ENCODE peak calls at places on chromosomes 5 and 9, in four cellular contexts. One of them, this sample, is unnamed. For H3K4me1, the result is how much of the 10 kb centered on the place peaks cover.

GRCh38 chr9:127065592-127065991 is 56.8 kb downstream of the ANGPTL2 start:
- DNase-seq in mucosa of descending colon: no peak
- DNase-seq in HCT116: no peak
- DNase-seq in left lung: no peak
- DNase-seq in this sample: no peak

GRCh38 chr9:104972242-104972866 is 44.4 kb upstream of the ABCA1 start:
- DNase-seq in mucosa of descending colon: no peak
- DNase-seq in HCT116: no peak
- DNase-seq in left lung: no peak
- DNase-seq in this sample: no peak

GRCh38 chr5:127567026-127567768 is 49.8 kb downstream of the PRRC1 start:
- DNase-seq in HCT116: no peak
- DNase-seq in mucosa of descending colon: no peak
- DNase-seq in left lung: no peak
- DNase-seq in this sample: no peak

GRCh38 chr9:129720865-129721545 is 31.8 kb downstream of the PTGES start:
- DNase-seq in left lung: no peak
- DNase-seq in HCT116: no peak
- DNase-seq in mucosa of descending colon: no peak
- DNase-seq in this sample: no peak

GRCh38 chr9:123657921-123658320 is 272.0 kb downstream of the DENND1A start:
- DNase-seq in mucosa of descending colon: no peak
- DNase-seq in left lung: no peak
- DNase-seq in HCT116: no peak
- DNase-seq in this sample: no peak

GRCh38 chr9:71806916-71807315 is 38.6 kb upstream of the CEMIP2 start:
- DNase-seq in mucosa of descending colon: peak
- DNase-seq in left lung: no peak
- DNase-seq in HCT116: peak
- DNase-seq in this sample: peak

GRCh38 chr5:98460536-98460935 is 312.9 kb upstream of the RGMB start:
- DNase-seq in HCT116: no peak
- DNase-seq in mucosa of descending colon: no peak
- DNase-seq in left lung: no peak
- DNase-seq in this sample: no peak

GRCh38 chr5:145510769-145511168 is 324.4 kb downstream of the PRELID2 start:
- DNase-seq in mucosa of descending colon: no peak
- DNase-seq in left lung: no peak
- DNase-seq in HCT116: no peak
- DNase-seq in this sample: no peak

GRCh38 chr5:128109138-128109537 is 25.6 kb downstream of the SLC12A2 start:
- DNase-seq in mucosa of descending colon: peak
- DNase-seq in HCT116: no peak
- DNase-seq in left lung: peak
- DNase-seq in this sample: no peak

GRCh38 chr5:142829821-142830220 is 59.6 kb downstream of the ARHGAP26 start:
- DNase-seq in left lung: no peak
- DNase-seq in HCT116: no peak
- DNase-seq in mucosa of descending colon: no peak
- DNase-seq in this sample: no peak

GRCh38 chr5:54024466-54024865 is 285.9 kb downstream of the ARL15 start:
- DNase-seq in mucosa of descending colon: no peak
- DNase-seq in left lung: no peak
- DNase-seq in HCT116: no peak
- DNase-seq in this sample: no peak

GRCh38 chr5:54676466-54676865 is 158.9 kb downstream of the SNX18 start:
- DNase-seq in left lung: no peak
- DNase-seq in HCT116: no peak
- DNase-seq in mucosa of descending colon: no peak
- DNase-seq in this sample: no peak

GRCh38 chr9:72951520-72952393 is 1.1 kb downstream of the ALDH1A1 start:
- DNase-seq in left lung: no peak
- DNase-seq in mucosa of descending colon: peak
- DNase-seq in HCT116: no peak
- DNase-seq in this sample: no peak

GRCh38 chr5:119009131-119009530 is 20.8 kb upstream of the DTWD2 start:
- DNase-seq in HCT116: no peak
- DNase-seq in mucosa of descending colon: no peak
- DNase-seq in left lung: no peak
- DNase-seq in this sample: no peak

GRCh38 chr5:54753034-54753433 is 232.4 kb downstream of the ESM1 start:
- DNase-seq in left lung: no peak
- DNase-seq in HCT116: no peak
- DNase-seq in mucosa of descending colon: no peak
- DNase-seq in this sample: no peak

GRCh38 chr5:40733842-40734563 is 21.8 kb downstream of the TTC33 start:
- DNase-seq in left lung: no peak
- DNase-seq in mucosa of descending colon: peak
- DNase-seq in HCT116: no peak
- DNase-seq in this sample: no peak

GRCh38 chr5:135973323-135974018 is 18.7 kb upstream of the LECT2 start:
- DNase-seq in left lung: no peak
- DNase-seq in mucosa of descending colon: no peak
- DNase-seq in HCT116: no peak
- DNase-seq in this sample: no peak

GRCh38 chr5:98796197-98796972 is 22.9 kb downstream of the RGMB start:
- DNase-seq in HCT116: no peak
- DNase-seq in left lung: no peak
- DNase-seq in mucosa of descending colon: peak
- DNase-seq in this sample: peak

GRCh38 chr9:97565262-97565661 is 63.8 kb downstream of the TMOD1 start:
- DNase-seq in HCT116: no peak
- DNase-seq in left lung: no peak
- DNase-seq in mucosa of descending colon: no peak
- DNase-seq in this sample: no peak

GRCh38 chr9:35806101-35806500 is 6.0 kb downstream of the SPAG8 start:
- DNase-seq in left lung: no peak
- DNase-seq in mucosa of descending colon: no peak
- DNase-seq in HCT116: no peak
- DNase-seq in this sample: no peak

GRCh38 chr5:108481355-108481931 is 99.5 kb upstream of the FBXL17 start:
- DNase-seq in HCT116: peak
- DNase-seq in left lung: no peak
- DNase-seq in mucosa of descending colon: peak
- DNase-seq in this sample: no peak

GRCh38 chr5:43227655-43228054 is 35.6 kb downstream of the NIM1K start:
- DNase-seq in mucosa of descending colon: no peak
- DNase-seq in left lung: no peak
- DNase-seq in HCT116: peak
- DNase-seq in this sample: no peak

DNA sequence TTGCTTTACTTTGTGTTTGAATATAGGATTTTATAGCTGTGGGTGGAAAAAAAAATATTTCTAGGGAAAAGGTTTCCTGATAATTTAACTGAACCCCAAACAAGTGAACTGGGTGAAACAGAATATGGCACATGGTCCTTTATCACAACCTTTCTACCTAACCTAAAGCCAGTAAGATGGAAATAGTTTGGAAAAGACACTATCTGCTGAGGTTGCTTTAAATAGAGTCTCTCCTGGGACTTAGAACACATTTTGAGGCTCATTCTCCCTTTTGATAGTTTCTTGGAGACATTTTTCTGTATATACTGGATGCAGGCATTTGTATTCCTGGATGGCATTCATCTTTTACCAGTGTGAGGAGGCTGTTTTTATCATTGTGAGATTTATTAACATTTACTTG is 39.4 kb downstream of the BASP1 start:
- DNase-seq in left lung: no peak
- DNase-seq in mucosa of descending colon: no peak
- DNase-seq in HCT116: no peak
- DNase-seq in this sample: no peak
- H3K4me1 ChIP-seq in left lung: under half
- H3K4me1 ChIP-seq in mucosa of descending colon: under half
- H3K4me1 ChIP-seq in HCT116: under half
- H3K4me1 ChIP-seq in this sample: under half

DNA sequence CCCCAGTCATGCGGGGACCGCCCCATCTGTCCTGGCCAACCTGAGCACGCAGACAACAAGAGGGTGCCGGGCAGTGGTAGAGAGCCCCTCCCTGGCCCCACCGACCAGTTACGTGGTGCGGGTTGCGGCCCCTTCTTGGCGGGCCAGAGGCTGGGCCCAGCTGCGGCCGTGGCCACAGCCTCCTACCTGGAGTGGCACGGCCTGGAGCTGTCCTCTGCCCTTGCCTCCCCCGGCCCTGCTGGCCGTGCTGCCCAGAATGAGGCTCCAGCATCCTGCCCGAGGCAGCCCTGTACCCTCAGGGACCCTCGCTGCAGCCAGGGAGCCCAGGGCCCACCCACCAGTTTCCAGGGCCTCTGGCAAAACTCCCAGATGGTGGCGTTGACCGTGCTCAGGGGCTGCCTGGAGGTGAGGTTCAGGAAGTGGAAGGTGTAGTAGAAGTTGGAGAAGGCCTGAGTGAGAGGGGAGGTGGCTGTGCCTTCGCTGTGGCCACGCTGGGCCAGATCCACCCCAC is 5.7 kb downstream of the ENTPD8 start:
- DNase-seq in mucosa of descending colon: no peak
- DNase-seq in left lung: peak
- DNase-seq in HCT116: no peak
- DNase-seq in this sample: no peak
- TF ChIP-seq CTCF in mucosa of descending colon: no peak
- TF ChIP-seq CTCF in left lung: no peak
- TF ChIP-seq CTCF in HCT116: no peak
- TF ChIP-seq CTCF in this sample: no peak

GRCh38 chr5:76547242-76547890 is 75.8 kb downstream of the F2RL2 start:
- DNase-seq in HCT116: no peak
- DNase-seq in mucosa of descending colon: peak
- DNase-seq in left lung: no peak
- DNase-seq in this sample: no peak

GRCh38 chr5:76546497-76547102 is 76.6 kb downstream of the F2RL2 start:
- DNase-seq in HCT116: no peak
- DNase-seq in mucosa of descending colon: no peak
- DNase-seq in left lung: no peak
- DNase-seq in this sample: no peak

GRCh38 chr5:76545184-76545583 is 78.0 kb downstream of the F2RL2 start:
- DNase-seq in HCT116: no peak
- DNase-seq in left lung: no peak
- DNase-seq in mucosa of descending colon: no peak
- DNase-seq in this sample: no peak

GRCh38 chr5:76548525-76549229 is 74.5 kb downstream of the F2RL2 start:
- DNase-seq in mucosa of descending colon: peak
- DNase-seq in left lung: no peak
- DNase-seq in HCT116: no peak
- DNase-seq in this sample: no peak

GRCh38 chr5:76547891-76548524 is 75.2 kb downstream of the F2RL2 start:
- DNase-seq in left lung: no peak
- DNase-seq in HCT116: no peak
- DNase-seq in mucosa of descending colon: no peak
- DNase-seq in this sample: no peak
- H3K4me1 ChIP-seq in left lung: under half
- H3K4me1 ChIP-seq in HCT116: under half
- H3K4me1 ChIP-seq in mucosa of descending colon: under half
- H3K4me1 ChIP-seq in this sample: under half

GRCh38 chr5:69032009-69032408 is 61.8 kb upstream of the SLC30A5 start:
- DNase-seq in HCT116: no peak
- DNase-seq in left lung: no peak
- DNase-seq in mucosa of descending colon: no peak
- DNase-seq in this sample: no peak
- TF ChIP-seq CTCF in HCT116: peak
- TF ChIP-seq CTCF in left lung: no peak
- TF ChIP-seq CTCF in mucosa of descending colon: no peak
- TF ChIP-seq CTCF in this sample: no peak

GRCh38 chr9:136690841-136691261 is 3.6 kb upstream of the AGPAT2 start:
- DNase-seq in mucosa of descending colon: no peak
- DNase-seq in left lung: no peak
- DNase-seq in HCT116: no peak
- DNase-seq in this sample: peak
- H3K4me1 ChIP-seq in mucosa of descending colon: under half
- H3K4me1 ChIP-seq in left lung: under half
- H3K4me1 ChIP-seq in HCT116: half or more
- H3K4me1 ChIP-seq in this sample: under half

DNA sequence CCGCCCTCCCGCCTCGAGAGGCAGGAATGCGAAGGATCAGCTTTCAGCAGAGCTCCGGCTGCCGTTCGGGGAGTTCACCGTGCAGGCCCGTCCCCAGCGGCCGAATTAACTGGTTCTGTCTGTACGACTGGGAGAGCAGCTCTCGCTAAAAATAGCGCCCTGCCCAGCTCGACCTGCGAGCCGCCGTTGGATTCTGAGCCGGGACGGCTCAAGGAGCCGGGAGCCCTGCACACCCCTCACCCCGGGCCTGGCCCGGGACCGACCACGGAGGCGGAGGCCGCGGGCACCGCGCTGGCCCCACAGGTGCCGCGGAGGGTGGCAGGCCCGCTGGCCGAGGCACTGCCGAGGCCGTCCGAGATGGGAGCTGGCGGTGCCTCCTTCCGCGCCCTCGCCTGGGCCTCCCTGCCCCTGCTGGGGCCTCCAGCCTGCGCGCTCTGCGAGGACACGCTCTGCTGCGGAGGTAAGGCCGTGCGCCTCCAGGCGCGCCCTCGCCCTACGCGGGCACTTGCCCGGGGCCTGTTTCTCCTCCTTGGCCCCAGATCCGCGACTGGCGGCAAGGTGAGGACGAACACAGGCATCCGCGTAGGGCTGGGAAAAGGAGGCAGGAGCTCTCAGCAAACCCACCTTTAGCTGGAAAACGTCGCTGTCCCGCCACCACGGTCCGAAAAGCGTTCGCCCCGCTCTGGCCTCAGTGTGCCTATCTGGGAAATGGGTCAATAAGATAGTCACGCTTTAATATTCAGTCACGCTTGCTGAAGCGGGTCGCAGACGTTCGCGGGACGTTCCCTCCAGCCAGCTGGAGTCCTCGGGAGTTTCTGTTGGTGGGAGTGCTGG is 53.0 kb upstream of the DAB2IP start:
- DNase-seq in mucosa of descending colon: peak
- DNase-seq in left lung: peak
- DNase-seq in HCT116: peak
- DNase-seq in this sample: peak
- TF ChIP-seq CTCF in mucosa of descending colon: no peak
- TF ChIP-seq CTCF in left lung: no peak
- TF ChIP-seq CTCF in HCT116: peak
- TF ChIP-seq CTCF in this sample: no peak

GRCh38 chr9:19804431-19804830 is 15.6 kb upstream of the SLC24A2 start:
- DNase-seq in HCT116: no peak
- DNase-seq in mucosa of descending colon: no peak
- DNase-seq in left lung: no peak
- DNase-seq in this sample: no peak
- H3K4me1 ChIP-seq in HCT116: under half
- H3K4me1 ChIP-seq in mucosa of descending colon: under half
- H3K4me1 ChIP-seq in left lung: under half
- H3K4me1 ChIP-seq in this sample: under half

DNA sequence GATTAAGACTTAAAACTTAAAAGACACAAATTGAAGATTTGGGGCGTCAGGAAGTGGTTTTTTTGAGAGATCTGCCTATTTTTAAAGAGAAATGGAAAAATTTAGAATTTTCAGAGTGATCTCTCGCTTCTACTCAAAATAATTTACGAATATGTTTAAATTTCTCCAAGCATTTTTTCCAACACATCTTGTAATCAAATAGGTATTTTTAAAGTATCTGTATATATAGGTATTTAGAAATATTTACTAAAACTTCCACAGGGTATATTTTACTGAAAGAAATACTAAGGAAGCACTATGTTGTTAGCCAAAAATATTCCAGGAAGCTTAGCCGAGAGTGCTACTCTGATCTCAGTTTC is 9.8 kb upstream of the PCDHB1 start:
- DNase-seq in HCT116: no peak
- DNase-seq in left lung: no peak
- DNase-seq in mucosa of descending colon: no peak
- DNase-seq in this sample: no peak
- TF ChIP-seq CTCF in HCT116: no peak
- TF ChIP-seq CTCF in left lung: peak
- TF ChIP-seq CTCF in mucosa of descending colon: no peak
- TF ChIP-seq CTCF in this sample: no peak

This sample was measured in heart right ventricle.